ENCODE peak calls at places on chromosomes 11 and 22, in eight cellular contexts. J is small intestine; M is A549; P is tibial nerve; A is GM23248; F is CD4-positive, alpha-beta T cell; I is pancreas; E is endodermal cell. O is an unnamed sample.

GRCh38 chr22:45460288-45461109 is 42.2 kb upstream of the FBLN1 start:
- DNase-seq in M (no peak), A (peak; percentile 32), J (no peak), P (peak; percentile 66), F (no peak), I (peak; percentile 17), E (no peak), O (no peak)

GRCh38 chr11:46490576-46491100 is 99.1 kb upstream of the CHRM4 start:
- DNase-seq in P (no peak), F (no peak), J (peak; percentile 32), A (peak; percentile 56), M (no peak), E (no peak), I (no peak), O (no peak)

GRCh38 chr11:62851807-62852522 is 12.6 kb upstream of the WDR74 start:
- DNase-seq in P (no peak), M (no peak), F (no peak), J (no peak), E (no peak), I (no peak), A (no peak), O (no peak)

GRCh38 chr11:64585150-64585549 is 5.9 kb upstream of the SLC22A12 start:
- DNase-seq in I (no peak), P (no peak), F (no peak), M (no peak), E (no peak), A (no peak), J (no peak), O (no peak)

GRCh38 chr11:44936951-44937543 is 13.6 kb downstream of the TP53I11 start:
- DNase-seq in F (no peak), J (no peak), P (no peak), M (no peak), E (no peak), A (no peak), I (no peak), O (no peak)

GRCh38 chr11:108286369-108286768 is 63.5 kb downstream of the ATM start:
- DNase-seq in F (no peak), A (no peak), P (no peak), M (no peak), E (no peak), I (no peak), J (no peak), O (no peak)

GRCh38 chr11:27331984-27332383 is 31.0 kb downstream of the CCDC34 start:
- DNase-seq in E (no peak), P (no peak), J (no peak), F (no peak), I (no peak), M (no peak), A (peak; percentile 27), O (no peak)

GRCh38 chr11:70050243-70050642 is 27.9 kb upstream of the ANO1 start:
- DNase-seq in J (no peak), E (no peak), F (no peak), A (no peak), I (no peak), P (no peak), M (no peak), O (no peak)

GRCh38 chr11:123558536-123559315 is 95.7 kb downstream of the SCN3B start:
- DNase-seq in P (no peak), A (no peak), M (no peak), F (no peak), I (no peak), J (no peak), E (no peak), O (no peak)

GRCh38 chr11:74926304-74927030 is 22.4 kb downstream of the XRRA1 start:
- DNase-seq in F (no peak), I (no peak), E (no peak), P (no peak), J (no peak), A (peak; percentile 81), M (no peak), O (no peak)

GRCh38 chr22:11627436-11627797 is 3900.6 kb upstream of the OR11H1 start:
- DNase-seq in F (no peak), E (no peak), P (no peak), M (no peak), J (no peak), A (no peak), I (no peak), O (no peak)

GRCh38 chr11:102312656-102313055 is 4.6 kb upstream of the BIRC3 start:
- DNase-seq in J (peak; percentile 91), F (no peak), M (no peak), E (no peak), P (no peak), A (peak; percentile 32), I (no peak), O (no peak)

GRCh38 chr22:28222066-28222465 is 303.0 kb upstream of the PITPNB start:
- DNase-seq in I (no peak), M (no peak), J (no peak), E (no peak), F (no peak), P (no peak), A (no peak), O (no peak)

GRCh38 chr22:17483670-17484372 is 79.5 kb upstream of the SLC25A18 start:
- DNase-seq in A (no peak), I (no peak), F (no peak), M (no peak), E (peak; percentile 14), J (no peak), P (no peak), O (no peak)

GRCh38 chr11:62497132-62497915 is 49.3 kb downstream of the AHNAK start:
- DNase-seq in M (peak; percentile 85), F (no peak), A (peak; percentile 87), P (no peak), I (no peak), E (peak; percentile 80), J (peak; percentile 93), O (no peak)

GRCh38 chr11:103608566-103608965 is 427.9 kb upstream of the DDI1 start:
- DNase-seq in P (no peak), E (no peak), A (peak; percentile 73), M (no peak), F (no peak), J (no peak), I (no peak), O (no peak)

GRCh38 chr22:22463855-22464540 is 44.5 kb downstream of the ZNF280B start:
- DNase-seq in E (peak; percentile 84), A (peak; percentile 63), F (peak; percentile 23), M (peak; percentile 52), I (peak; percentile 6), P (peak; percentile 23), J (peak; percentile 57), O (no peak)

GRCh38 chr11:1037506-1038055 is 1.1 kb upstream of the MUC6 start:
- DNase-seq in I (no peak), M (no peak), A (no peak), E (no peak), F (no peak), J (no peak), P (no peak), O (no peak)

GRCh38 chr22:44926491-44927415 is 83.1 kb downstream of the PHF21B start:
- DNase-seq in F (no peak), J (no peak), M (no peak), I (no peak), P (no peak), E (no peak), A (no peak), O (no peak)

GRCh38 chr22:47361247-47361646 is 598.8 kb downstream of the TBC1D22A start:
- DNase-seq in E (no peak), A (no peak), J (no peak), M (no peak), F (no peak), P (no peak), I (no peak), O (no peak)
- H3K9me3 ChIP-seq in E (peaks cover 76% of the 10 kb centered on the region), A (no peaks in the 10 kb centered on the region), J (no peaks in the 10 kb centered on the region), M (peaks cover 8% of the 10 kb centered on the region), F (no peaks in the 10 kb centered on the region), P (no peaks in the 10 kb centered on the region), I (no peaks in the 10 kb centered on the region), O (no peaks in the 10 kb centered on the region)

GRCh38 chr22:29734429-29734828 is 14.6 kb downstream of the CABP7 start:
- DNase-seq in P (no peak), M (no peak), I (no peak), A (no peak), E (no peak), J (no peak), F (no peak), O (no peak)

GRCh38 chr22:29733362-29734322 is 13.8 kb downstream of the CABP7 start:
- DNase-seq in M (no peak), P (no peak), J (peak; percentile 83), E (no peak), F (no peak), A (no peak), I (peak; percentile 41), O (no peak)

GRCh38 chr22:29729161-29729560 is 9.4 kb downstream of the CABP7 start:
- DNase-seq in A (no peak), P (no peak), E (peak; percentile 44), M (no peak), I (no peak), F (no peak), J (no peak), O (no peak)

GRCh38 chr22:29734853-29735252 is 15.1 kb downstream of the CABP7 start:
- DNase-seq in J (no peak), E (peak; percentile 74), P (no peak), A (no peak), M (no peak), F (no peak), I (no peak), O (no peak)

GRCh38 chr22:29731058-29731850 is 11.5 kb downstream of the CABP7 start:
- DNase-seq in J (no peak), P (no peak), A (no peak), M (no peak), I (no peak), E (no peak), F (no peak), O (no peak)
- H3K9me3 ChIP-seq in J (no peaks in the 10 kb centered on the region), P (no peaks in the 10 kb centered on the region), A (no peaks in the 10 kb centered on the region), M (no peaks in the 10 kb centered on the region), I (no peaks in the 10 kb centered on the region), E (no peaks in the 10 kb centered on the region), F (no peaks in the 10 kb centered on the region), O (no peaks in the 10 kb centered on the region)

GRCh38 chr22:48052621-48052890 is 1290.1 kb downstream of the TBC1D22A start:
- DNase-seq in E (peak; percentile 20), I (no peak), J (no peak), F (no peak), M (no peak), P (no peak), A (no peak), O (no peak)

GRCh38 chr22:48047722-48048500 is 1285.5 kb downstream of the TBC1D22A start:
- DNase-seq in A (no peak), M (no peak), E (peak; percentile 28), J (no peak), F (no peak), I (no peak), P (no peak), O (no peak)

GRCh38 chr22:48051796-48052620 is 1289.6 kb downstream of the TBC1D22A start:
- DNase-seq in F (no peak), E (peak; percentile 10), J (no peak), M (no peak), I (no peak), A (no peak), P (no peak), O (no peak)

GRCh38 chr22:48050836-48051235 is 1288.4 kb downstream of the TBC1D22A start:
- DNase-seq in P (no peak), E (peak; percentile 15), I (no peak), A (no peak), J (no peak), F (no peak), M (no peak), O (no peak)

GRCh38 chr22:48049116-48049515 is 1286.7 kb downstream of the TBC1D22A start:
- DNase-seq in E (peak; percentile 20), I (no peak), A (no peak), M (no peak), J (no peak), P (no peak), F (no peak), O (no peak)
- H3K9me3 ChIP-seq in E (no peaks in the 10 kb centered on the region), I (no peaks in the 10 kb centered on the region), A (no peaks in the 10 kb centered on the region), M (no peaks in the 10 kb centered on the region), J (no peaks in the 10 kb centered on the region), P (no peaks in the 10 kb centered on the region), F (no peaks in the 10 kb centered on the region), O (no peaks in the 10 kb centered on the region)

GRCh38 chr11:15108592-15109130 is 6.1 kb upstream of the INSC start:
- DNase-seq in P (no peak), I (no peak), M (no peak), E (no peak), J (no peak), F (no peak), A (no peak), O (no peak)
- H3K9me3 ChIP-seq in P (no peaks in the 10 kb centered on the region), I (no peaks in the 10 kb centered on the region), M (no peaks in the 10 kb centered on the region), E (no peaks in the 10 kb centered on the region), J (no peaks in the 10 kb centered on the region), F (no peaks in the 10 kb centered on the region), A (no peaks in the 10 kb centered on the region), O (peaks cover 2% of the 10 kb centered on the region)

O was measured in T-helper 17 cell.